ENCODE peak calls at places on chromosomes 5 and 9, in five cellular contexts. T is neural progenitor cell, L is stomach, S is OCI-LY7, C is kidney. R is an unnamed sample. For H3K36me3, the result is how much of the 10 kb centered on the place peaks cover.

GRCh38 chr9:130090915-130091314 is 37.2 kb downstream of the GPR107 start:
- DNase-seq in T (no peak), L (no peak), S (no peak), C (no peak), R (no peak)

GRCh38 chr5:150021491-150022162 is 21.1 kb downstream of the HMGXB3 start:
- DNase-seq in T (no peak), L (no peak), S (no peak), C (peak), R (peak)

GRCh38 chr5:65742565-65743231 is 20.7 kb downstream of the NLN start:
- DNase-seq in T (peak), L (no peak), S (peak), C (no peak), R (no peak)

GRCh38 chr9:33884856-33885701 is 68.1 kb downstream of the UBE2R2 start:
- DNase-seq in T (no peak), L (peak), S (no peak), C (no peak), R (no peak)

GRCh38 chr9:90925581-90926257 is 124.1 kb downstream of the SYK start:
- DNase-seq in T (no peak), L (no peak), S (no peak), C (no peak), R (no peak)

GRCh38 chr5:132777209-132778069 is at the start of gene SEPTIN8:
- DNase-seq in T (peak), L (peak), S (peak), C (peak), R (no peak)

GRCh38 chr5:80835128-80835527 is 125.0 kb upstream of the RASGRF2 start:
- DNase-seq in T (no peak), L (no peak), S (no peak), C (no peak), R (no peak)

GRCh38 chr9:78261403-78262001 is 25.6 kb downstream of the CEP78 start:
- DNase-seq in T (no peak), L (no peak), S (peak), C (no peak), R (no peak)

GRCh38 chr5:107874810-107875209 is 204.1 kb upstream of the EFNA5 start:
- DNase-seq in T (no peak), L (no peak), S (no peak), C (no peak), R (no peak)

GRCh38 chr5:96896806-96897205 is 20.5 kb downstream of the ERAP2 start:
- DNase-seq in T (no peak), L (no peak), S (peak), C (no peak), R (no peak)

GRCh38 chr9:102499468-102499867 is 495.7 kb upstream of the CYLC2 start:
- DNase-seq in T (no peak), L (no peak), S (no peak), C (no peak), R (no peak)

GRCh38 chr5:42026446-42026845 is 101.4 kb downstream of the FBXO4 start:
- DNase-seq in T (no peak), L (no peak), S (no peak), C (no peak), R (no peak)

GRCh38 chr9:124126571-124127289 is 115.2 kb downstream of the LHX2 start:
- DNase-seq in T (peak), L (peak), S (peak), C (peak), R (no peak)

GRCh38 chr9:137743695-137744094 is 124.9 kb downstream of the EHMT1 start:
- DNase-seq in T (no peak), L (no peak), S (no peak), C (peak), R (no peak)
- H3K36me3 ChIP-seq in T (under half), L (half or more), S (half or more), C (under half), R (half or more)

GRCh38 chr9:35914307-35914807 is 5.1 kb downstream of the SPAAR start:
- DNase-seq in T (peak), L (peak), S (peak), C (peak), R (no peak)

GRCh38 chr9:35909687-35910612 is 660 bp downstream of the SPAAR start:
- DNase-seq in T (no peak), L (no peak), S (no peak), C (no peak), R (no peak)

GRCh38 chr9:35910613-35911488 is 1.6 kb downstream of the SPAAR start:
- DNase-seq in T (peak), L (peak), S (peak), C (peak), R (no peak)

GRCh38 chr9:35911690-35912089 is 2.4 kb downstream of the SPAAR start:
- DNase-seq in T (no peak), L (no peak), S (no peak), C (no peak), R (no peak)

GRCh38 chr9:35912791-35913400 is 3.6 kb downstream of the SPAAR start:
- DNase-seq in T (no peak), L (no peak), S (no peak), C (peak), R (no peak)
- H3K4me3 ChIP-seq in T (no peak), L (no peak), S (no peak), C (no peak), R (no peak)

DNA sequence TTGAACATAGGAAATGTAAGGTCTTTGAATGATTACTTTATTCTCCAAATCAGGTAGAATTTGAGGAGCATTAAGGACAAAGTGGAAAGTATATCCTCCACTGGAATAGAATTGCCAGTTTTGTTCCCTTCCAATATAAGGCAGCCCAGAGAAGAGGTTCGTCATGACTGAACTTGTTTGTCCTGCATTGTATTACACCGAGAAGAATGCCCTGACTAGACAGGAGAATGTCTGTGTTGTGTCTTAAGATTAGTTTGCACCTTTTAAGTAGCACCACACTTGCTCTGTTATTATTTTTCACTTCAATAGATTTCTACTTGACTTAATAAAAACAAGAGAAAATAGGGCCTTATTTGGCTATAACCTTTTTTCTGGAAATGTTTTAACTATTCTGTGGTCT is 586.2 kb upstream of the PTGER4 start:
- DNase-seq in T (no peak), L (no peak), S (no peak), C (no peak), R (no peak)
- TF ChIP-seq CTCF in T (no peak), L (no peak), S (no peak), C (no peak), R (no peak)

DNA sequence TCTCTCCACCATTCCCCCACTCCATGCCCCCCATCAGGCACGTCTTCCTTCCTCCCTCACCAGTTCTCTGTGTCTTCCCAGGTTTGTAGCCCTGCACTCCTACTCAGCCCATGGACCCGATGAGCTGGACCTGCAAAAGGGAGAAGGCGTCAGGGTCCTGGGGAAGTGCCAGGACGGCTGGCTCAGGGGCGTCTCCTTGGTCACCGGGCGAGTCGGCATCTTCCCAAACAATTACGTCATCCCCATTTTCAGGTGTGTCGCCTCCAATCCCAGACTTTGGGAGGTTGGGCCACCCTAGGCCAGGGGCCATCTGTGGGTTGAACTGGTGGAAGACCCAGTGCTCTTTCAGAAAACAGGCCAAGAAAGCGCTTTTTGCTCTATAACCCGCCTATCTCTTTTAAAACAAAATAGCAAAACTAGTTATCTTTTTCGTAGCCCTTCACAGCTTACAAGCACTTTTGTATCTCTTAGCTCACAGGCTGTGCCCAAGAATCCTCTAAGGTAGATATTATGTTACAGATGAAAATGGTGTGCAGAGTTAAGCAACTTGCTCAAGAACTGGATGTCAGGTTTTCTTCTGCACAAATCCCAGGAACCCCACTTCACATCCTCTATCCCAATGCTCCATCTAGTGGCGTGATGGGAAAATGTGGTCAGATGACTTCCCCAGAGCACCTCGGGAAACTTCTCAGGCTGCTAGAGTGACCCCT is 56.2 kb downstream of the PLAC8L1 start:
- DNase-seq in T (peak), L (peak), S (peak), C (no peak), R (no peak)
- H3K36me3 ChIP-seq in T (under half), L (under half), S (under half), C (under half), R (under half)

GRCh38 chr5:67149933-67150523 is 46.6 kb downstream of the CD180 start:
- DNase-seq in T (no peak), L (no peak), S (no peak), C (no peak), R (no peak)
- H3K4me3 ChIP-seq in T (no peak), L (peak), S (no peak), C (no peak), R (no peak)

GRCh38 chr5:1883120-1883924 is 597 bp upstream of the IRX4 start:
- DNase-seq in T (peak), L (no peak), S (no peak), C (peak), R (peak)
- TF ChIP-seq CTCF in T (peak), L (no peak), S (no peak), C (no peak), R (peak)

R was measured in RWPE2.